ENCODE peak calls at places on chromosome 5, in nine cellular contexts. D is endothelial cell; W is HFFc6; X is foreskin melanocyte; V is activated T-helper 1 cell treated with anti-CD3 and anti-CD28 coated beads, Interleukin-12 subunit alpha, Interleukin-12 subunit beta, Interleukin-2, Interleukin-4 antibody, amounts not matched to agents 30 ng/mL and 10 ng/mL and 1 ng/mL, durations not matched to agents 14 hours and 24 hours and 36 hours; L is RPMI8226; G is RWPE1; Y is GM06990; F is T-helper 22 cell. R is an unnamed sample.

GRCh38 chr5:134247411-134247810 is 21.5 kb upstream of the PPP2CA start:
- DNase-seq in L (no peak), X (no peak), D (no peak), W (peak), V (no peak), G (peak), F (no peak), Y (no peak), R (no peak)

GRCh38 chr5:74476197-74477081 is 164.1 kb downstream of the ENC1 start:
- DNase-seq in V (no peak), G (no peak), D (no peak), Y (no peak), W (no peak), F (no peak), X (no peak), L (no peak), R (peak)

GRCh38 chr5:139481122-139481533 is 1.4 kb downstream of the STING1 start:
- DNase-seq in F (peak), X (no peak), D (no peak), L (no peak), W (no peak), G (no peak), V (no peak), Y (no peak), R (no peak)

GRCh38 chr5:73625905-73626811 is at the start of gene ARHGEF28:
- DNase-seq in V (no peak), W (peak), D (peak), G (peak), L (peak), X (no peak), F (no peak), Y (peak), R (peak)

GRCh38 chr5:79070002-79070567 is 518 bp downstream of the BHMT2 start:
- DNase-seq in F (no peak), D (no peak), L (no peak), V (no peak), W (no peak), X (no peak), G (no peak), Y (no peak), R (no peak)

GRCh38 chr5:78472469-78473106 is 112.2 kb downstream of the SCAMP1 start:
- DNase-seq in G (peak), Y (no peak), X (no peak), L (no peak), D (no peak), W (peak), V (no peak), F (no peak), R (no peak)

GRCh38 chr5:8332666-8333444 is 463.9 kb downstream of the MTRR start:
- DNase-seq in G (no peak), X (no peak), F (no peak), V (no peak), L (no peak), W (no peak), D (no peak), Y (no peak), R (no peak)

GRCh38 chr5:10498350-10498749 is 56.7 kb downstream of the ROPN1L start:
- DNase-seq in F (no peak), V (no peak), D (no peak), X (no peak), Y (no peak), L (no peak), W (no peak), G (no peak), R (no peak)

GRCh38 chr5:76610196-76610595 is 13.0 kb downstream of the F2RL2 start:
- DNase-seq in G (no peak), L (no peak), F (no peak), X (no peak), V (no peak), W (no peak), D (no peak), Y (no peak), R (no peak)

GRCh38 chr5:124524552-124525232 is 221.7 kb downstream of the ZNF608 start:
- DNase-seq in G (no peak), D (no peak), V (no peak), L (peak), F (no peak), X (no peak), Y (peak), W (no peak), R (peak)

GRCh38 chr5:170296935-170297588 is 515 bp downstream of the LCP2 start:
- DNase-seq in F (no peak), V (no peak), G (no peak), Y (no peak), L (peak), X (no peak), W (no peak), D (no peak), R (peak)

R was measured in GM12865.